ENCODE peak calls at places on chromosomes 13 and 19, in ten cellular contexts. M is NCI-H82; V is mucosa of gallbladder; P is activated T-helper 1 cell treated with anti-CD3 and anti-CD28 coated beads, Interleukin-12 subunit alpha, Interleukin-12 subunit beta, Interleukin-2, Interleukin-4 antibody, amounts not matched to agents 30 ng/mL and 10 ng/mL and 1 ng/mL, durations not matched to agents 14 hours and 24 hours and 36 hours; B is amygdala; H is fibroblast of mammary gland; Q is skeletal muscle cell; Y is cardiac fibroblast; K is HuH-7; C is astrocyte of the spinal cord. X is an unnamed sample.

GRCh38 chr19:44737238-44738160 is 11.0 kb upstream of the BCL3 start:
- DNase-seq in M (no peak), V (no peak), P (no peak), B (peak), H (peak), Q (peak), Y (peak), K (no peak), C (peak), X (no peak)

GRCh38 chr13:20553309-20553708 is 13.6 kb upstream of the IFT88 start:
- DNase-seq in M (no peak), V (no peak), P (no peak), B (peak), H (no peak), Q (no peak), Y (peak), K (peak), C (peak), X (no peak)

GRCh38 chr13:113297370-113297871 is 382 bp downstream of the LAMP1 start:
- DNase-seq in M (no peak), V (no peak), P (peak), B (no peak), H (peak), Q (no peak), Y (peak), K (no peak), C (peak), X (peak)

GRCh38 chr19:45164577-45165335 is 4.0 kb upstream of the NKPD1 start:
- DNase-seq in M (peak), V (peak), P (peak), B (peak), H (peak), Q (peak), Y (peak), K (no peak), C (peak), X (peak)

GRCh38 chr19:37893845-37894575 is 12.4 kb downstream of the WDR87 start:
- DNase-seq in M (no peak), V (peak), P (no peak), B (no peak), H (no peak), Q (no peak), Y (no peak), K (no peak), C (no peak), X (no peak)

GRCh38 chr13:66794340-66795031 is 435.6 kb downstream of the PCDH9 start:
- DNase-seq in M (peak), V (no peak), P (no peak), B (no peak), H (no peak), Q (no peak), Y (no peak), K (no peak), C (no peak), X (peak)

GRCh38 chr13:80712026-80712425 is 371.1 kb upstream of the SPRY2 start:
- DNase-seq in M (no peak), V (no peak), P (no peak), B (no peak), H (peak), Q (no peak), Y (peak), K (no peak), C (no peak), X (no peak)

GRCh38 chr19:435707-436412 is 25.0 kb downstream of the SHC2 start:
- DNase-seq in M (no peak), V (no peak), P (no peak), B (peak), H (no peak), Q (no peak), Y (no peak), K (no peak), C (no peak), X (no peak)

GRCh38 chr13:30376426-30377311 is 45.6 kb upstream of the UBE2L5 start:
- DNase-seq in M (no peak), V (peak), P (peak), B (no peak), H (no peak), Q (no peak), Y (no peak), K (no peak), C (no peak), X (peak)

GRCh38 chr13:103022328-103022727 is 43.9 kb downstream of the SLC10A2 start:
- DNase-seq in M (no peak), V (no peak), P (no peak), B (no peak), H (peak), Q (no peak), Y (peak), K (no peak), C (no peak), X (no peak)

GRCh38 chr13:109818136-109818535 is 31.8 kb upstream of the IRS2 start:
- DNase-seq in M (no peak), V (no peak), P (no peak), B (no peak), H (no peak), Q (no peak), Y (no peak), K (no peak), C (no peak), X (no peak)

GRCh38 chr19:49573009-49573408 is 7.3 kb downstream of the NOSIP start:
- DNase-seq in M (no peak), V (no peak), P (no peak), B (no peak), H (no peak), Q (no peak), Y (no peak), K (no peak), C (no peak), X (no peak)